ENCODE peak calls at places on chromosomes 1 and 21, in seven cellular contexts. W is H1, Y is GM12878, B is HCT116, M is K562, S is SK-N-SH, L is HepG2. F is an unnamed sample.

GRCh38 chr21:38121888-38122705 is 134.7 kb upstream of the KCNJ15 start:
- DNase-seq in W (no peak), Y (no peak), B (no peak), M (peak), S (no peak), L (no peak), F (no peak)

GRCh38 chr1:83931658-83932253 is 67.2 kb downstream of the TTLL7 start:
- DNase-seq in W (no peak), Y (no peak), B (peak), M (peak), S (peak), L (peak), F (peak)

GRCh38 chr1:36508257-36508656 is 25.5 kb upstream of the CSF3R start:
- DNase-seq in W (no peak), Y (no peak), B (no peak), M (no peak), S (no peak), L (no peak), F (no peak)

GRCh38 chr1:162716123-162716522 is 74.4 kb upstream of the HSD17B7 start:
- DNase-seq in W (no peak), Y (no peak), B (no peak), M (no peak), S (no peak), L (no peak), F (no peak)

GRCh38 chr1:1358433-1359201 is at the start of gene MXRA8:
- DNase-seq in W (peak), Y (no peak), B (no peak), M (peak), S (no peak), L (peak), F (no peak)

GRCh38 chr1:194487172-194487571 is 1300.8 kb upstream of the B3GALT2 start:
- DNase-seq in W (no peak), Y (no peak), B (no peak), M (no peak), S (no peak), L (no peak), F (no peak)

GRCh38 chr1:6427445-6428390 is 3.1 kb downstream of the ESPN start:
- DNase-seq in W (no peak), Y (no peak), B (no peak), M (no peak), S (no peak), L (no peak), F (no peak)

GRCh38 chr1:88462481-88463261 is 221.4 kb upstream of the PKN2 start:
- DNase-seq in W (peak), Y (no peak), B (no peak), M (no peak), S (peak), L (no peak), F (peak)

GRCh38 chr1:106194206-106194605 is 862.3 kb upstream of the PRMT6 start:
- DNase-seq in W (no peak), Y (no peak), B (no peak), M (no peak), S (no peak), L (no peak), F (no peak)

GRCh38 chr1:39676951-39677350 is 5.0 kb upstream of the NT5C1A start:
- DNase-seq in W (no peak), Y (no peak), B (no peak), M (no peak), S (no peak), L (no peak), F (no peak)

GRCh38 chr1:238329671-238330070 is 438.9 kb upstream of the ZP4 start:
- DNase-seq in W (no peak), Y (no peak), B (no peak), M (no peak), S (no peak), L (no peak), F (no peak)

GRCh38 chr1:178581351-178581951 is 68.5 kb downstream of the TEX35 start:
- DNase-seq in W (peak), Y (peak), B (no peak), M (no peak), S (no peak), L (no peak), F (peak)

GRCh38 chr21:37915941-37916794 is at the start of gene KCNJ6:
- DNase-seq in W (peak), Y (no peak), B (no peak), M (peak), S (peak), L (no peak), F (peak)

GRCh38 chr1:51192213-51192843 is 43.7 kb upstream of the RNF11 start:
- DNase-seq in W (peak), Y (no peak), B (peak), M (peak), S (peak), L (peak), F (peak)

GRCh38 chr1:201937624-201938212 is 8.6 kb downstream of the LMOD1 start:
- DNase-seq in W (no peak), Y (no peak), B (no peak), M (no peak), S (no peak), L (no peak), F (no peak)

GRCh38 chr1:179831852-179832699 is 45.5 kb downstream of the TOR1AIP2 start:
- DNase-seq in W (peak), Y (no peak), B (no peak), M (no peak), S (no peak), L (no peak), F (no peak)
- TF ChIP-seq YY1 in W (no peak), Y (no peak), B (no peak), M (no peak), S (no peak), L (no peak), F (no peak)

GRCh38 chr1:113479713-113480676 is 89.7 kb downstream of the MAGI3 start:
- DNase-seq in W (no peak), Y (no peak), B (no peak), M (no peak), S (no peak), L (no peak), F (no peak)
- TF ChIP-seq YY1 in W (no peak), Y (no peak), B (no peak), M (no peak), S (no peak), L (no peak), F (no peak)

DNA sequence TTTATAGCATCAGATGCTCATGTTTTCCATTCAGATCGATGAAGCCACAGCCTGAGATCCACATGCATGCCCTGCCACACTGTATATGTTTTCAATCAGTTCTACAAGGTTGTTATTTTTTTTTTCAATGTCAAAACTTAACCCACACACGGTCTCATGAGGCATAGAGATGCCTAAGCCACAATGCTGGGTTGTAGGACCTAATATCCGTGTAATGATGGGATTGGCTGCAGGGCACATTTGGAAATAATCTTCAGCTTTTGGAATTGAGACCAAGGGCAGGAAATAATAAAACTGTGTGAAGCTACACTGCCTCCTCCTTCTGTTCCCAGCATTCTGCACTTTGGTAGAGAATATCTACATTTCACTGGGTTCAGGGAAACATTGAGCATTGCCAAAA is 176.5 kb downstream of the LYPLAL1 start:
- DNase-seq in W (no peak), Y (no peak), B (no peak), M (no peak), S (no peak), L (no peak), F (no peak)
- TF ChIP-seq YY1 in W (no peak), Y (no peak), B (no peak), M (no peak), S (no peak), L (no peak), F (no peak)

GRCh38 chr1:3266870-3267549 is 187.5 kb upstream of the ARHGEF16 start:
- DNase-seq in W (no peak), Y (no peak), B (no peak), M (no peak), S (no peak), L (no peak), F (no peak)

GRCh38 chr1:3265800-3266485 is 188.5 kb upstream of the ARHGEF16 start:
- DNase-seq in W (no peak), Y (no peak), B (no peak), M (no peak), S (no peak), L (no peak), F (no peak)

GRCh38 chr1:3267550-3268270 is 186.8 kb upstream of the ARHGEF16 start:
- DNase-seq in W (no peak), Y (no peak), B (no peak), M (no peak), S (no peak), L (no peak), F (no peak)

GRCh38 chr1:3270403-3271245 is 183.8 kb upstream of the ARHGEF16 start:
- DNase-seq in W (no peak), Y (no peak), B (no peak), M (no peak), S (no peak), L (no peak), F (no peak)

DNA sequence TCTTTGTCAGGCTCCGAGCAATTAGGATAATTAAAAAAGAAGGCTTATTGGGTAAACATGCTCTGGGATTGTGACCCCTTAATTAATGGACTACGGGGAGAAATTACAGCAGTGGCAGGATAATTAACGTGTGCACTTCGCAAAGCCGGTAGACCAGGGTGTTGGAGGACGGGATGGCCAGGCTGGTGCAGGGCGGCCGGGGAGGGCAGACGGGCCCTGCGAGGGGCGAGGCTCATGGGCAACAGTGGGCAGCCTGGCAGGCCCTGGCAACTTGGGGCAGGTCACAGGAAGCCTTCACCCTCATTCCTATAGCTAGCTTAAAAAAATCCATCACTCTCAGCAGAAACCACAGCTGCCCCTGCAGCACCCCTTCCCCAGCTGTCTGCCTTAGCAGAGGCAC is 186.2 kb upstream of the ARHGEF16 start:
- DNase-seq in W (no peak), Y (no peak), B (no peak), M (no peak), S (no peak), L (no peak), F (no peak)
- TF ChIP-seq YY1 in W (no peak), Y (no peak), B (no peak), M (no peak), S (no peak), L (no peak), F (no peak)

DNA sequence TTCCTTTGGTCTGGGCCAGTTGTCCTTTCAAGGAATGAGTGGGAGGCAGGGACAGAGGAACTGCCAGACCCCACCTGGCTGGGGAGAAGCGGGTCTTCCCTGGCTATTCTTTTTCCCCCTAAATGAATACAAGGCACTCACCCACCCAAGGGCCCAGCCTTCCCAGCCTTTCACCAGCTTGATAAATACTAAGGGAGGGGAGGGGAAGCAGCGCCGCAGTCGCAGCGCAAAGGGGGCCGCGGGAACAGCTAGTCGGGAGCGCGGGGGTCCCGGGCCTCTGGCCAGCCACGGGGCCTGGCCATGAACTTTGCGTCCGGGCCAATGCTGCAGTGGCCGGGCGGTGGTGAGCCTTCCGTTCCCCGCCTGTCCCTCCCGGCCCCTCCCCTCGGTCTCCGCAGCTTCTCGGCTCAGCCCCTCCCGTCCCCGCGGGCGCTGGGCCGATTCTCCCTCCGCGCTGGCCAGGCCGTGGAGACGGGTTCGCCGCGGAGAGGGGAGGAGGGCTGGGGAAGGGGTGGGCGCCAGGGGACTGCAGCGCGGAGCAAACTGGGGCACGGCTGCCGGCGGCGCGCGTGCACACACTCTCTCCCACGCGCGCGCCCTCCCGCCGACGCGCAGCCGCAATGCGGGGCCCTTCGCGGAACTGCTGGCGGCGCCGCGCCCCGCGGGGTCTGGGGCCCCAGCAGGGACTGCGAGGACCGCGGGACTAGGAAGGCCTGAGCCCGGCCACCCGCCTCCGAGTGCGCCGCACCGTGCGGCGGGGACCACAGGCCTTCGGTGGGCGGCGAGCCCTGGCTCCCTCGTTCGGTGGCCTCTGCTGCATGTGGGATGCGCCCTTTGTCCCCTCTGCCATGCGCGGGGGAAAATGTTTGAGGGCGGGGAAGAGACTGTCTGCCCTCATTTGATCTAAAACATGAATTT is 91.0 kb upstream of the VAMP3 start:
- DNase-seq in W (peak), Y (no peak), B (no peak), M (peak), S (peak), L (no peak), F (no peak)
- TF ChIP-seq YY1 in W (no peak), Y (no peak), B (no peak), M (no peak), S (no peak), L (no peak), F (no peak)

GRCh38 chr1:209268479-209268878 is 315.0 kb upstream of the CAMK1G start:
- DNase-seq in W (no peak), Y (no peak), B (no peak), M (no peak), S (no peak), L (no peak), F (no peak)

GRCh38 chr1:209267968-209268367 is 315.5 kb upstream of the CAMK1G start:
- DNase-seq in W (no peak), Y (no peak), B (no peak), M (no peak), S (no peak), L (no peak), F (no peak)

DNA sequence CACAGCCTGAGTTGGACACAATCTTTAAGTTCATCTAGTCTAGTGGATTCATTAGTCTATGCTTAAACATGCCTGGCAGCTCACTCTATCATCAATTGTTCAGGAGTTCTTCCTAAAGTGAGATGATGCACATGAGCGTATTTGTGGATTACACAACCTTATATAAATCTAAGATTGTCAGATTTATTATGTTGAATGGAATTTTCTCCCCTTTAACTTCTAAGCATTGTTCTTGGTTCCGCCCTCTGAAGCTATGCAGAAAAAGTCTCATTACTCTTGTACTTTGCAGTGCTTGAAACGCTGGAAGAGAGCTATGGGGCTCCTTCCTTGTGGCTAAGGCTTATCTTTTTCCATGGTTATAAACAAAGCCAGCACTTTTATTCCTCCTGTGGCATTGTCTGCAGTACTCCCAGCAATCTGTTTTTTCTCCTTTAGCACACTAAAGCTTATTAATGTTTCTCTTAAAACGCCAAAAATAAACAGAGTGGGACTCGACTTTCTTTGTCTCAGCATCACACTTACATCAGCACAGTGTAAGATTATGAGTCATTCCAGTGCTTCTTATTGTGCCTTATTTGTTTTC is 316.8 kb upstream of the CAMK1G start:
- DNase-seq in W (no peak), Y (no peak), B (no peak), M (no peak), S (no peak), L (no peak), F (no peak)
- TF ChIP-seq YY1 in W (no peak), Y (no peak), B (no peak), M (no peak), S (no peak), L (no peak), F (no peak)

GRCh38 chr1:231392380-231393131 is 29.5 kb downstream of the EGLN1 start:
- DNase-seq in W (no peak), Y (no peak), B (no peak), M (no peak), S (peak), L (no peak), F (no peak)
- TF ChIP-seq YY1 in W (no peak), Y (no peak), B (no peak), M (no peak), S (no peak), L (no peak), F (no peak)

DNA sequence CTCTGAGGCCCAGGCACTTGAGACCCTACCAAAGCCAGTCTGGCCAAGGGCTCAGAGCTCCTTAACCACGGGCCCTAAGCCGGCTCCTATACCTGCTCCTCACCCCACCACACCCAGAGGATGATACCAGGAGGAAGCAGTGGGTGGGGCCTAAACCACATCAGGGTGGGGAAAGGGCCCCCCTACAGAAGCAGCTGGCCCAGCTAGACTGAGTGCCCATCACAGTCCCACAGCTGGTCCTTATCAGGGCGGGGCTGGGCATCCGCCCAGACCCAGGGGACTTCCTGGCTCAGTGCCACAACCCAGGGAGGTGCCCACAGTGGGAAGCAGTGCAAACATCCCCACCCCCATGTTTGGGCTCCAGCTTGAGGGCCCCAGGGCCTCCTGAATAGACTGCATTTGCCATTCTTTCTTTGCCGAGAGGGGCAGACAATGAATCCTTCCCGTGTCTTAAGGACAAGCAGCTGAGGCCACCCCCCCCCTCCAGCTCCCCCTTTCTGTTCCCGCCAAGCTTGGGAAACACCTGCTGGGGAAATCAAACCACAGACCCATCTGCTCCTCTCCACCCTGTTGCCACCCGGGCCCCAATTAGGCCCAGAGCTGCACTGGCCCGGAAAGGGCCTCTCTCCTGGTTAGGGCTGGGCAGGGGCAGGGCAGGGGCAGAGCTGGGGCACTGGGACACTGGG is 6.2 kb downstream of the E2F2 start:
- DNase-seq in W (no peak), Y (no peak), B (no peak), M (peak), S (peak), L (no peak), F (no peak)
- TF ChIP-seq YY1 in W (no peak), Y (no peak), B (no peak), M (no peak), S (no peak), L (no peak), F (no peak)

GRCh38 chr21:35083246-35083645 is 34.1 kb upstream of the RUNX1 start:
- DNase-seq in W (no peak), Y (no peak), B (no peak), M (no peak), S (no peak), L (no peak), F (no peak)
- TF ChIP-seq YY1 in W (no peak), Y (no peak), B (no peak), M (no peak), S (no peak), L (no peak), F (no peak)

F was measured in NT2/D1.